ENCODE peak calls at places on chromosomes 7 and 10, in eight cellular contexts. T is OCI-LY7; N is colonic mucosa; B is left kidney; C is mucosa of descending colon; V is A549; E is stimulated activated effector memory CD8-positive, alpha-beta T cell treated with anti-CD3 and anti-CD28 coated beads, Interleukin-12 subunit alpha, Interleukin-12 subunit beta, amount 100 ng/mL, for 72 hours; Z is CD8-positive, alpha-beta T cell. W is an unnamed sample.

GRCh38 chr10:132229834-132230556 is 43.2 kb downstream of the DPYSL4 start:
- DNase-seq in C (peak), B (no peak), T (no peak), Z (peak), V (no peak), E (no peak), N (peak), W (no peak)

GRCh38 chr10:74227697-74228424 is 76.8 kb downstream of the ADK start:
- DNase-seq in Z (no peak), V (peak), B (no peak), T (peak), C (no peak), E (no peak), N (no peak), W (no peak)

GRCh38 chr10:114519306-114519669 is 115.0 kb upstream of the AFAP1L2 start:
- DNase-seq in C (peak), E (no peak), V (peak), B (no peak), N (peak), T (no peak), Z (no peak), W (peak)

GRCh38 chr7:111933614-111934013 is 272.6 kb downstream of the DOCK4 start:
- DNase-seq in N (no peak), V (no peak), Z (no peak), E (no peak), T (no peak), C (no peak), B (no peak), W (no peak)

GRCh38 chr7:141014091-141014490 is 661 bp downstream of the MRPS33 start:
- DNase-seq in N (peak), Z (no peak), C (peak), T (no peak), V (no peak), E (no peak), B (peak), W (no peak)

GRCh38 chr7:142795339-142795863 is 24.6 kb downstream of the PRSS2 start:
- DNase-seq in C (peak), B (no peak), N (no peak), T (peak), Z (peak), E (no peak), V (no peak), W (no peak)

GRCh38 chr7:110664798-110665197 is 426.1 kb upstream of the LRRN3 start:
- DNase-seq in C (no peak), B (no peak), E (no peak), T (no peak), V (no peak), N (no peak), Z (no peak), W (no peak)

GRCh38 chr10:119313645-119314044 is 106.3 kb downstream of the GRK5 start:
- DNase-seq in E (peak), B (peak), C (no peak), V (no peak), N (no peak), Z (peak), T (no peak), W (no peak)

GRCh38 chr7:148328906-148329305 is 261.7 kb upstream of the C7orf33 start:
- DNase-seq in C (no peak), E (no peak), N (no peak), T (no peak), V (no peak), B (no peak), Z (no peak), W (no peak)

GRCh38 chr10:99768430-99769011 is 13.9 kb upstream of the ABCC2 start:
- DNase-seq in N (no peak), C (no peak), B (no peak), T (no peak), Z (no peak), V (no peak), E (no peak), W (no peak)

GRCh38 chr7:23357190-23358093 is 58.3 kb downstream of the MALSU1 start:
- DNase-seq in N (no peak), E (no peak), Z (no peak), T (peak), V (peak), B (peak), C (no peak), W (no peak)

GRCh38 chr7:2542924-2543871 is 12.1 kb downstream of the BRAT1 start:
- DNase-seq in V (no peak), T (no peak), C (no peak), E (no peak), N (no peak), B (no peak), Z (no peak), W (no peak)

GRCh38 chr10:68010426-68010825 is 64.7 kb downstream of the HERC4 start:
- DNase-seq in B (no peak), T (no peak), V (no peak), E (no peak), Z (no peak), N (no peak), C (no peak), W (no peak)

GRCh38 chr10:95333997-95334792 is 43.4 kb upstream of the PDLIM1 start:
- DNase-seq in B (no peak), N (peak), T (no peak), C (peak), Z (no peak), E (no peak), V (peak), W (no peak)

GRCh38 chr10:110717830-110718595 is 73.9 kb downstream of the RBM20 start:
- DNase-seq in N (no peak), C (peak), V (no peak), T (peak), E (no peak), Z (no peak), B (no peak), W (peak)

GRCh38 chr10:25497281-25497680 is 322.5 kb downstream of the GPR158 start:
- DNase-seq in B (no peak), T (no peak), E (no peak), Z (no peak), N (no peak), C (no peak), V (no peak), W (no peak)

GRCh38 chr10:42932735-42933453 is 144.0 kb upstream of the RET start:
- DNase-seq in E (no peak), N (peak), C (peak), T (no peak), V (no peak), B (peak), Z (peak), W (peak)

GRCh38 chr10:131431541-131431940 is 120.0 kb upstream of the TCERG1L start:
- DNase-seq in Z (no peak), E (no peak), B (peak), C (no peak), V (no peak), T (no peak), N (no peak), W (no peak)

GRCh38 chr10:110918269-110918632 is 729 bp downstream of the BBIP1 start:
- DNase-seq in B (peak), E (no peak), T (no peak), Z (peak), V (peak), C (peak), N (peak), W (peak)

GRCh38 chr10:42898037-42898960 is 115.7 kb downstream of the BMS1 start:
- DNase-seq in B (peak), E (no peak), N (no peak), T (no peak), Z (no peak), V (no peak), C (no peak), W (no peak)

GRCh38 chr10:112361951-112362770 is 11.8 kb upstream of the ACSL5 start:
- DNase-seq in N (peak), Z (no peak), V (no peak), C (peak), E (no peak), B (peak), T (no peak), W (no peak)

GRCh38 chr10:109957092-109957797 is 33.9 kb upstream of the XPNPEP1 start:
- DNase-seq in T (peak), C (no peak), V (no peak), E (no peak), B (peak), N (no peak), Z (no peak), W (peak)

GRCh38 chr10:65365878-65366277 is 1560.0 kb upstream of the LRRTM3 start:
- DNase-seq in C (no peak), N (no peak), Z (no peak), V (peak), E (no peak), T (no peak), B (no peak), W (no peak)

GRCh38 chr7:7524121-7524520 is 11.6 kb downstream of the COL28A1 start:
- DNase-seq in V (no peak), T (no peak), N (no peak), C (no peak), B (no peak), E (no peak), Z (no peak), W (no peak)

GRCh38 chr7:54705436-54705835 is 53.6 kb downstream of the SEC61G start:
- DNase-seq in V (peak), Z (no peak), C (peak), B (no peak), E (no peak), T (no peak), N (no peak), W (no peak)

GRCh38 chr10:132138596-132138995 is 48.2 kb upstream of the DPYSL4 start:
- DNase-seq in C (no peak), T (no peak), Z (no peak), E (no peak), N (no peak), V (no peak), B (no peak), W (no peak)

GRCh38 chr10:111078505-111079185 is 1.8 kb downstream of the ADRA2A start:
- DNase-seq in Z (no peak), B (peak), C (no peak), N (no peak), E (no peak), V (no peak), T (no peak), W (no peak)